ENCODE peak calls at places on chromosomes 13 and 19, in four cellular contexts. One of them, this sample, is unnamed.

GRCh38 chr19:48547722-48548121 is 4.2 kb upstream of the SULT2B1 start:
- DNase-seq in GM12878: no peak
- DNase-seq in K562: no peak
- DNase-seq in HL-60: no peak
- DNase-seq in this sample: no peak

GRCh38 chr13:22018297-22019210 is 347.7 kb downstream of the FGF9 start:
- DNase-seq in HL-60: no peak
- DNase-seq in K562: no peak
- DNase-seq in GM12878: no peak
- DNase-seq in this sample: no peak

GRCh38 chr19:49950956-49951526 is 9.9 kb downstream of the SIGLEC11 start:
- DNase-seq in K562: no peak
- DNase-seq in GM12878: no peak
- DNase-seq in HL-60: no peak
- DNase-seq in this sample: no peak

GRCh38 chr19:49010453-49010852 is 6.4 kb downstream of the LHB start:
- DNase-seq in HL-60: no peak
- DNase-seq in GM12878: no peak
- DNase-seq in K562: no peak
- DNase-seq in this sample: no peak

GRCh38 chr13:62702502-62702901 is 1286.9 kb upstream of the PCDH20 start:
- DNase-seq in K562: no peak
- DNase-seq in HL-60: no peak
- DNase-seq in GM12878: no peak
- DNase-seq in this sample: no peak

GRCh38 chr13:106588367-106588766 is 20.4 kb upstream of the ARGLU1 start:
- DNase-seq in HL-60: no peak
- DNase-seq in GM12878: no peak
- DNase-seq in K562: no peak
- DNase-seq in this sample: no peak

GRCh38 chr13:112250788-112251445 is 125.2 kb upstream of the SPACA7 start:
- DNase-seq in GM12878: no peak
- DNase-seq in HL-60: no peak
- DNase-seq in K562: no peak
- DNase-seq in this sample: no peak

GRCh38 chr19:2199861-2200623 is 36.1 kb downstream of the PLEKHJ1 start:
- DNase-seq in HL-60: no peak
- DNase-seq in GM12878: no peak
- DNase-seq in K562: no peak
- DNase-seq in this sample: no peak

GRCh38 chr13:73740681-73741080 is 393.5 kb downstream of the KLF12 start:
- DNase-seq in K562: no peak
- DNase-seq in HL-60: no peak
- DNase-seq in GM12878: no peak
- DNase-seq in this sample: no peak

GRCh38 chr13:23656637-23657036 is 86.4 kb downstream of the TNFRSF19 start:
- DNase-seq in HL-60: peak
- DNase-seq in GM12878: no peak
- DNase-seq in K562: peak
- DNase-seq in this sample: peak

GRCh38 chr19:40806385-40807146 is 7.6 kb downstream of the EGLN2 start:
- DNase-seq in K562: peak
- DNase-seq in GM12878: no peak
- DNase-seq in HL-60: no peak
- DNase-seq in this sample: peak

GRCh38 chr19:40807147-40808020 is 8.4 kb downstream of the EGLN2 start:
- DNase-seq in GM12878: no peak
- DNase-seq in K562: no peak
- DNase-seq in HL-60: no peak
- DNase-seq in this sample: no peak

GRCh38 chr19:40809358-40810086 is 10.5 kb downstream of the EGLN2 start:
- DNase-seq in K562: no peak
- DNase-seq in GM12878: no peak
- DNase-seq in HL-60: no peak
- DNase-seq in this sample: no peak

GRCh38 chr19:40808497-40808896 is 9.5 kb downstream of the EGLN2 start:
- DNase-seq in GM12878: no peak
- DNase-seq in HL-60: no peak
- DNase-seq in K562: no peak
- DNase-seq in this sample: no peak

DNA sequence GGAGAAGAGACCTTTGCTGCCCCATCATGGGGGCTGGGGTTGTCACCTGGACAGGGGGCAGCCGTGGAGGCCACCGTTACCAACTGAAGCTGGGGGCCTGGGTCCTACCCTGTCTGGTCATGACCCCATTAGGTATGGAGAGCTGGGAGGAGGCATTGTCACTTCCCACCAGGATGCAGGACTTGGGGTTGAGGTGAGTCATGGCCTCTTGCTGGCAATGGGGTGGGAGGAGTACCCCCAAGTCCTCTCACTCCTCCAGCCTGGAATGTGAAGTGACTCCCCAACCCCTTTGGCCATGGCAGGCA is 9.0 kb downstream of the EGLN2 start:
- DNase-seq in K562: no peak
- DNase-seq in HL-60: no peak
- DNase-seq in GM12878: no peak
- DNase-seq in this sample: no peak
- TF ChIP-seq POLR2AphosphoS5 in K562: no peak
- TF ChIP-seq POLR2AphosphoS5 in HL-60: no peak
- TF ChIP-seq POLR2AphosphoS5 in GM12878: no peak
- TF ChIP-seq POLR2AphosphoS5 in this sample: no peak

GRCh38 chr19:7187605-7188339 is 106.4 kb downstream of the INSR start:
- DNase-seq in K562: no peak
- DNase-seq in HL-60: no peak
- DNase-seq in GM12878: no peak
- DNase-seq in this sample: no peak

GRCh38 chr19:7196721-7197168 is 97.5 kb downstream of the INSR start:
- DNase-seq in HL-60: no peak
- DNase-seq in GM12878: no peak
- DNase-seq in K562: no peak
- DNase-seq in this sample: no peak

GRCh38 chr19:7194566-7194965 is 99.6 kb downstream of the INSR start:
- DNase-seq in HL-60: no peak
- DNase-seq in K562: no peak
- DNase-seq in GM12878: no peak
- DNase-seq in this sample: no peak

GRCh38 chr19:7188682-7189629 is 105.3 kb downstream of the INSR start:
- DNase-seq in HL-60: no peak
- DNase-seq in K562: no peak
- DNase-seq in GM12878: no peak
- DNase-seq in this sample: no peak

GRCh38 chr19:7191946-7192691 is 102.1 kb downstream of the INSR start:
- DNase-seq in K562: no peak
- DNase-seq in GM12878: no peak
- DNase-seq in HL-60: peak
- DNase-seq in this sample: no peak
- TF ChIP-seq SPI1 in K562: no peak
- TF ChIP-seq SPI1 in GM12878: no peak
- TF ChIP-seq SPI1 in HL-60: no peak
- TF ChIP-seq SPI1 in this sample: no peak

GRCh38 chr13:30409911-30410704 is 12.2 kb upstream of the UBE2L5 start:
- DNase-seq in HL-60: no peak
- DNase-seq in K562: peak
- DNase-seq in GM12878: no peak
- DNase-seq in this sample: no peak

GRCh38 chr13:30408319-30409101 is 13.8 kb upstream of the UBE2L5 start:
- DNase-seq in K562: peak
- DNase-seq in HL-60: peak
- DNase-seq in GM12878: no peak
- DNase-seq in this sample: peak

GRCh38 chr13:30412351-30412750 is 9.9 kb upstream of the UBE2L5 start:
- DNase-seq in K562: no peak
- DNase-seq in HL-60: no peak
- DNase-seq in GM12878: no peak
- DNase-seq in this sample: no peak

GRCh38 chr13:30413842-30414241 is 8.5 kb upstream of the UBE2L5 start:
- DNase-seq in K562: no peak
- DNase-seq in HL-60: no peak
- DNase-seq in GM12878: no peak
- DNase-seq in this sample: no peak

DNA sequence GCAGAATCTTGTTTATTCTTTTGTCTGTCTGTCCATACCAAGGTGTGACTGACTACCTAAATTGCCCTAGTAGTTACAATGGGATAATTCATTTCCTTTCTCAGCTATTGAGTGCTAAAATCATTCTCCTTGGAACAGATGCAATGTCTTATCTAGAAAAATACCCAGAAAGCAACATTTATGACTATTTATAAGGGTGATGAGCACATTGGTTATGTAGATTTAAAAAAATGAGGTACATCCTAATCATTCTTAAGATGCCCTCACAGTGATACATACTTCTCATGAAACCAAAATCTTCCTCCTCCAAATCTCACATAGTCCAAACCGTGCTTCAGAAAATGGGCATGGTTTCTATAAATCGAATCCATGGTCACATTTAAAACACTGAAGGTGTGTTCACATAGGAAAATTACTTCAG is 11.6 kb upstream of the UBE2L5 start:
- DNase-seq in K562: no peak
- DNase-seq in HL-60: no peak
- DNase-seq in GM12878: no peak
- DNase-seq in this sample: no peak
- TF ChIP-seq POLR2AphosphoS5 in K562: no peak
- TF ChIP-seq POLR2AphosphoS5 in HL-60: no peak
- TF ChIP-seq POLR2AphosphoS5 in GM12878: no peak
- TF ChIP-seq POLR2AphosphoS5 in this sample: no peak

GRCh38 chr13:45333251-45333972 is 7.6 kb downstream of the TPT1 start:
- DNase-seq in K562: no peak
- DNase-seq in GM12878: no peak
- DNase-seq in HL-60: no peak
- DNase-seq in this sample: no peak
- TF ChIP-seq SPI1 in K562: no peak
- TF ChIP-seq SPI1 in GM12878: no peak
- TF ChIP-seq SPI1 in HL-60: peak
- TF ChIP-seq SPI1 in this sample: no peak

GRCh38 chr19:14695471-14695870 is 5.6 kb downstream of the ZNF333 start:
- DNase-seq in HL-60: no peak
- DNase-seq in GM12878: no peak
- DNase-seq in K562: no peak
- DNase-seq in this sample: no peak

GRCh38 chr19:14686411-14686810 is 3.4 kb upstream of the ZNF333 start:
- DNase-seq in K562: peak
- DNase-seq in HL-60: peak
- DNase-seq in GM12878: no peak
- DNase-seq in this sample: no peak

GRCh38 chr19:14694867-14695266 is 5.0 kb downstream of the ZNF333 start:
- DNase-seq in K562: no peak
- DNase-seq in HL-60: no peak
- DNase-seq in GM12878: no peak
- DNase-seq in this sample: no peak

GRCh38 chr19:14689598-14690503 is at the start of gene ZNF333:
- DNase-seq in HL-60: peak
- DNase-seq in GM12878: peak
- DNase-seq in K562: peak
- DNase-seq in this sample: peak
- TF ChIP-seq POLR2AphosphoS5 in HL-60: peak
- TF ChIP-seq POLR2AphosphoS5 in GM12878: peak
- TF ChIP-seq POLR2AphosphoS5 in K562: peak
- TF ChIP-seq POLR2AphosphoS5 in this sample: peak

GRCh38 chr13:61247149-61247936 is 168.3 kb downstream of the PCDH20 start:
- DNase-seq in K562: no peak
- DNase-seq in GM12878: peak
- DNase-seq in HL-60: no peak
- DNase-seq in this sample: no peak
- TF ChIP-seq SPI1 in K562: no peak
- TF ChIP-seq SPI1 in GM12878: no peak
- TF ChIP-seq SPI1 in HL-60: no peak
- TF ChIP-seq SPI1 in this sample: no peak

DNA sequence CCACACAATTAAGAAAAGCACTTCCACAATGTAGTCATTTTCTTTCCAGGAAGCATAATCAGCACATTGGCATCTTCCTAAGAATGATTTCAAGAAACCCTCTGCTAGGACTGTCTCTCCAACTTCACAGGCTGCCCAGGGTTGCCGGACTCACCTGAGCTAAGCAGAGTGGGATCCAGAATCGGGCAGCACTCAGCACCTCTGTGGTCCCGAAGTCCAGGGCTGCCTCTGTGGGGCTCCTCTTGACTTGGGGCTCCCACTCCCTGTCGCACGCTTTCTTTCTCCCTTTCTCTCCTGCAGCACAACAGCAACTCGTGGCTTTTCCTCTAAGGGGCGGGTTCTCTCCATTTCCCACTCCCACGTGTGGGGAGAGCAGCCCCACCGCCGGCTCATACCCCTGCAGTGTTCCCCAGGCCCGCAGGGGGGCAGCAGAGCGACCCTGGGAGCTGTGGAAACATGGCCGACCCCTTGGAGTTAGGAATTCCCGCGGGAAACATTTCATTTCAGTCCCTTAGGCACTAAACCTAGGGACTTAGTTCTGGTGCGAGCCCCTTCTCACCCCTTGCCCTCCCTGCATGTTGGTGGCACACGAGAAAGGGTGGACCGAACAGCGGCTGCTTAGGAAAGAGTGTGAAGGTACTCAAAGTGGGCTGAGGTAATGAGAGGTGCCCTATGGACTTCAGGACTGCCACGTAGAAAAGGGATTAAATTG is at the start of gene TMEM272:
- DNase-seq in K562: peak
- DNase-seq in GM12878: no peak
- DNase-seq in HL-60: no peak
- DNase-seq in this sample: peak
- TF ChIP-seq POLR2AphosphoS5 in K562: no peak
- TF ChIP-seq POLR2AphosphoS5 in GM12878: no peak
- TF ChIP-seq POLR2AphosphoS5 in HL-60: no peak
- TF ChIP-seq POLR2AphosphoS5 in this sample: no peak